ENCODE peak calls at places on chromosomes 7 and 10, in nine cellular contexts. H, A, V, I, U, X, C, G and Y are unnamed samples.
A peak's percentile ranks its signal among the peaks of the same experiment; 100 is the strongest.

GRCh38 chr10:34985823-34986222 is 104.3 kb downstream of the CUL2 start:
- DNase-seq in H (no peak), A (peak; percentile 51), V (peak; percentile 13), I (peak; percentile 58), U (no peak), X (no peak), C (no peak), G (peak; percentile 23), Y (no peak)

GRCh38 chr7:74365320-74366022 is 76.3 kb downstream of the CLIP2 start:
- DNase-seq in H (peak; percentile 29), A (peak; percentile 95), V (peak; percentile 83), I (peak; percentile 12), U (peak; percentile 17), X (no peak), C (no peak), G (peak; percentile 37), Y (peak; percentile 86)

GRCh38 chr10:73965890-73966768 is 31.8 kb upstream of the VCL start:
- DNase-seq in H (peak; percentile 83), A (peak; percentile 95), V (peak; percentile 77), I (peak; percentile 97), U (peak; percentile 80), X (peak; percentile 71), C (peak; percentile 62), G (peak; percentile 100), Y (peak; percentile 44)

GRCh38 chr10:67606572-67606971 is 89.4 kb downstream of the CTNNA3 start:
- DNase-seq in H (no peak), A (no peak), V (no peak), I (peak; percentile 50), U (no peak), X (no peak), C (no peak), G (peak; percentile 66), Y (no peak)

GRCh38 chr10:78286186-78286585 is 252.5 kb downstream of the RPS24 start:
- DNase-seq in H (no peak), A (peak; percentile 74), V (no peak), I (no peak), U (no peak), X (no peak), C (no peak), G (no peak), Y (peak; percentile 33)

GRCh38 chr7:666454-667292 is 59.8 kb upstream of the DNAAF5 start:
- DNase-seq in H (no peak), A (no peak), V (no peak), I (no peak), U (no peak), X (no peak), C (no peak), G (no peak), Y (no peak)

GRCh38 chr7:158374586-158374985 is 213.0 kb downstream of the PTPRN2 start:
- DNase-seq in H (no peak), A (no peak), V (no peak), I (peak; percentile 88), U (no peak), X (no peak), C (no peak), G (no peak), Y (no peak)

GRCh38 chr7:24916463-24917040 is 63.4 kb downstream of the OSBPL3 start:
- DNase-seq in H (no peak), A (no peak), V (no peak), I (no peak), U (no peak), X (no peak), C (no peak), G (no peak), Y (no peak)

GRCh38 chr10:7458554-7458953 is 47.7 kb upstream of the SFMBT2 start:
- DNase-seq in H (no peak), A (no peak), V (no peak), I (peak; percentile 2), U (no peak), X (no peak), C (no peak), G (peak; percentile 55), Y (no peak)

GRCh38 chr10:131997366-131998049 is 15.8 kb upstream of the BNIP3 start:
- DNase-seq in H (peak; percentile 73), A (peak; percentile 57), V (peak; percentile 74), I (peak; percentile 92), U (no peak), X (peak; percentile 90), C (peak; percentile 92), G (peak; percentile 91), Y (peak; percentile 31)

GRCh38 chr10:7484456-7485266 is 73.8 kb upstream of the SFMBT2 start:
- DNase-seq in H (no peak), A (no peak), V (peak; percentile 83), I (no peak), U (no peak), X (no peak), C (no peak), G (no peak), Y (peak; percentile 18)

GRCh38 chr10:7233259-7233991 is 177.4 kb downstream of the SFMBT2 start:
- DNase-seq in H (no peak), A (no peak), V (no peak), I (peak; percentile 64), U (no peak), X (no peak), C (no peak), G (no peak), Y (no peak)

GRCh38 chr10:106696239-106696638 is 468.3 kb downstream of the SORCS1 start:
- DNase-seq in H (no peak), A (no peak), V (no peak), I (no peak), U (no peak), X (no peak), C (no peak), G (no peak), Y (no peak)

GRCh38 chr7:107924841-107925490 is 34.0 kb downstream of the DLD start:
- DNase-seq in H (no peak), A (no peak), V (no peak), I (no peak), U (no peak), X (no peak), C (no peak), G (no peak), Y (no peak)

GRCh38 chr7:45404622-45405021 is 169.5 kb upstream of the ADCY1 start:
- DNase-seq in H (no peak), A (no peak), V (no peak), I (no peak), U (no peak), X (no peak), C (no peak), G (no peak), Y (no peak)

DNA sequence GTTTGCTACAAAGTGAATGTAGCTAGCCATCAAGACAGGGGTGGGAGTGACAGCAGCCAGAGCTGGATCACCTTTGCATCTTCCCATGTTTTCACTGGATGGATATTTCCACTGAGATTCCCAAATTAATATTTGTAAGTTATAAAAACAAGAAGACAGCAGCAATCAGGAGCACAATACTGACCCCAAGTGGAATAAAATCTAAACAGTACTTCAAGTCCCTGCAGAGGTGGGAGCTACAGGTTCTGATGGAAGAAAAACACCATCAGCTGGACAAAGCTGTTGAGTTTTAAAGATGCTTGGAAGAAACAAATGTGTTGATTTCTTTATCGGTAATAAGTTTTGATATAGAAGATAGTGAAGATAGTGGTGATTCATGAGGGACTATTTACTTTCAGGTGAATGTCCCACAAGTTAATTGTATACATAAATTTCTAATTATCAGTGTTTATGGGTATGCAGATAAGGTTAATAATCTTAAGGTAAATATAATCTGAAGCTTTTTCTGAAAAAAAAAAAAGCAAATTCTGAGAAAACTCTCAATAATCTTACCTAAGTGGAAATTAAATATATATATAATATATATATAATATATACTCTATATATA is 129.3 kb downstream of the SLC16A9 start:
- DNase-seq in H (no peak), A (peak; percentile 33), V (no peak), I (peak; percentile 55), U (no peak), X (no peak), C (no peak), G (peak; percentile 87), Y (no peak)
- TF ChIP-seq CTCF in H (peak; percentile 42), A (peak; percentile 67), V (no peak), I (peak; percentile 59), U (no peak), X (peak; percentile 48), C (peak; percentile 44), G (peak; percentile 64), Y (peak; percentile 31)

DNA sequence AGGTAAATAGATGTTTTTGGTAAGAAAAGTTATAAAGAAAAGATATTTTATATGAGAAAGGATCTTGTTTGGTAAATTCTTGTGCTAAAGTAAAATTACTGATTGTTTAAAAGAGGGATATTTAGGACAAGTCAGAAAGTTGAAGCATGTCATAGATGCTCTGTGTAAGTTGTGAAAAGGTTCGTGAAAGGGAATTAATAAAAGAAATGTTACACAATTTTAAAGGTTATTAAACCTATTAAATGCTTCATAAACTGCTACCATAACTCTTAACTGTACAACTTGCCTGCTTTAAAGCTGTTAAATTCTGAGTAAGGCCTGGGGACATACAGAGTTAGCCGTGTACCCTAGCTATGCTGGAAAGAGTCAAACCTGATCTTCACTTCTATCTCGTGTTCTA is 634.1 kb downstream of the ACTR3B start:
- DNase-seq in H (no peak), A (peak; percentile 5), V (no peak), I (no peak), U (no peak), X (no peak), C (no peak), G (no peak), Y (no peak)
- TF ChIP-seq CTCF in H (no peak), A (no peak), V (no peak), I (no peak), U (no peak), X (no peak), C (no peak), G (no peak), Y (no peak)

GRCh38 chr7:23863209-23863798 is 153.3 kb downstream of the STK31 start:
- DNase-seq in H (no peak), A (peak; percentile 60), V (peak; percentile 51), I (peak; percentile 60), U (no peak), X (no peak), C (no peak), G (peak; percentile 74), Y (peak; percentile 7)
- TF ChIP-seq CTCF in H (no peak), A (peak; percentile 83), V (no peak), I (peak; percentile 79), U (no peak), X (peak; percentile 24), C (peak; percentile 45), G (peak; percentile 77), Y (peak; percentile 69)

GRCh38 chr7:76515999-76516443 is 5.7 kb downstream of the UPK3B start:
- DNase-seq in H (no peak), A (no peak), V (peak; percentile 63), I (peak; percentile 32), U (no peak), X (peak; percentile 81), C (peak; percentile 32), G (no peak), Y (no peak)

GRCh38 chr7:76513817-76514799 is 3.8 kb downstream of the UPK3B start:
- DNase-seq in H (no peak), A (peak; percentile 1), V (no peak), I (no peak), U (no peak), X (no peak), C (no peak), G (no peak), Y (no peak)

GRCh38 chr7:76509931-76510877 is at the start of gene UPK3B:
- DNase-seq in H (no peak), A (peak; percentile 52), V (no peak), I (peak; percentile 58), U (no peak), X (peak; percentile 60), C (peak; percentile 35), G (no peak), Y (no peak)

GRCh38 chr7:76514926-76515325 is 4.6 kb downstream of the UPK3B start:
- DNase-seq in H (no peak), A (peak; percentile 1), V (no peak), I (no peak), U (no peak), X (no peak), C (no peak), G (no peak), Y (no peak)

GRCh38 chr7:76512941-76513816 is 2.8 kb downstream of the UPK3B start:
- DNase-seq in H (no peak), A (peak; percentile 70), V (no peak), I (no peak), U (no peak), X (no peak), C (no peak), G (no peak), Y (peak; percentile 48)
- TF ChIP-seq CTCF in H (no peak), A (peak; percentile 50), V (no peak), I (peak; percentile 18), U (no peak), X (no peak), C (peak; percentile 13), G (peak; percentile 35), Y (peak; percentile 43)